ENCODE peak calls at places on chromosomes 1 and 21, in six cellular contexts. L is neuronal stem cell, V is lower leg skin, C is breast epithelium, Z is MG63, E is HAP-1. W is an unnamed sample.

GRCh38 chr1:221839321-221839720 is 97.4 kb upstream of the DUSP10 start:
- DNase-seq in L (no peak), V (no peak), C (no peak), Z (no peak), E (no peak), W (no peak)

GRCh38 chr1:235783148-235783776 is 83.4 kb downstream of the LYST start:
- DNase-seq in L (peak; percentile 6), V (no peak), C (no peak), Z (peak; percentile 15), E (peak; percentile 21), W (peak; percentile 16)

GRCh38 chr1:64920936-64921589 is 45.3 kb downstream of the JAK1 start:
- DNase-seq in L (no peak), V (no peak), C (no peak), Z (no peak), E (no peak), W (peak; percentile 67)

GRCh38 chr1:153633161-153633746 is 612 bp upstream of the CHTOP start:
- DNase-seq in L (no peak), V (no peak), C (no peak), Z (peak; percentile 80), E (no peak), W (no peak)

GRCh38 chr1:27307851-27308598 is 13.9 kb upstream of the TMEM222 start:
- DNase-seq in L (no peak), V (no peak), C (no peak), Z (no peak), E (no peak), W (no peak)

GRCh38 chr1:66247415-66248208 is 286.3 kb upstream of the SGIP1 start:
- DNase-seq in L (no peak), V (no peak), C (no peak), Z (no peak), E (no peak), W (no peak)

GRCh38 chr1:178143730-178144343 is 49.9 kb downstream of the RASAL2 start:
- DNase-seq in L (no peak), V (no peak), C (no peak), Z (no peak), E (no peak), W (peak; percentile 30)

GRCh38 chr1:34265396-34265795 is 88.7 kb downstream of the C1orf94 start:
- DNase-seq in L (no peak), V (no peak), C (no peak), Z (no peak), E (no peak), W (no peak)

GRCh38 chr1:30868833-30869435 is 39.6 kb downstream of the SDC3 start:
- DNase-seq in L (no peak), V (no peak), C (no peak), Z (no peak), E (no peak), W (no peak)

GRCh38 chr1:205350626-205351235 is 6.0 kb downstream of the KLHDC8A start:
- DNase-seq in L (no peak), V (no peak), C (no peak), Z (no peak), E (peak; percentile 66), W (no peak)

GRCh38 chr1:197911857-197912696 is 5.1 kb upstream of the LHX9 start:
- DNase-seq in L (peak; percentile 20), V (no peak), C (no peak), Z (no peak), E (no peak), W (no peak)

GRCh38 chr1:81165963-81166362 is 634.8 kb upstream of the ADGRL2 start:
- DNase-seq in L (no peak), V (no peak), C (no peak), Z (no peak), E (no peak), W (peak; percentile 36)

GRCh38 chr1:233909195-233909594 is 4.7 kb downstream of the SLC35F3 start:
- DNase-seq in L (no peak), V (no peak), C (no peak), Z (peak; percentile 54), E (no peak), W (no peak)

GRCh38 chr1:3504151-3504822 is 49.8 kb downstream of the ARHGEF16 start:
- DNase-seq in L (no peak), V (peak; percentile 90), C (no peak), Z (peak; percentile 99), E (no peak), W (peak; percentile 64)

GRCh38 chr1:193069748-193070394 is 10.5 kb downstream of the RO60 start:
- DNase-seq in L (no peak), V (no peak), C (no peak), Z (peak; percentile 7), E (peak; percentile 34), W (no peak)

GRCh38 chr1:1911390-1912041 is 3.5 kb upstream of the CALML6 start:
- DNase-seq in L (no peak), V (no peak), C (no peak), Z (no peak), E (no peak), W (no peak)

GRCh38 chr1:33170351-33171274 is 11.2 kb downstream of the TRIM62 start:
- DNase-seq in L (no peak), V (no peak), C (no peak), Z (no peak), E (no peak), W (no peak)

GRCh38 chr1:234781241-234782056 is 171.5 kb upstream of the IRF2BP2 start:
- DNase-seq in L (no peak), V (no peak), C (no peak), Z (no peak), E (peak; percentile 22), W (no peak)

GRCh38 chr1:182337736-182338571 is 53.6 kb downstream of the GLUL start:
- DNase-seq in L (no peak), V (peak; percentile 31), C (no peak), Z (no peak), E (no peak), W (peak; percentile 56)

GRCh38 chr1:10834770-10835412 is 38.4 kb upstream of the CASZ1 start:
- DNase-seq in L (no peak), V (no peak), C (no peak), Z (no peak), E (no peak), W (no peak)

GRCh38 chr1:241716915-241717651 is 65.0 kb downstream of the WDR64 start:
- DNase-seq in L (no peak), V (no peak), C (no peak), Z (no peak), E (no peak), W (peak; percentile 65)

GRCh38 chr1:170790651-170791071 is 126.7 kb downstream of the PRRX1 start:
- DNase-seq in L (no peak), V (no peak), C (no peak), Z (no peak), E (no peak), W (peak; percentile 67)

GRCh38 chr1:153490272-153491051 is 30.0 kb upstream of the S100A7 start:
- DNase-seq in L (no peak), V (peak; percentile 90), C (no peak), Z (peak; percentile 94), E (no peak), W (peak; percentile 89)

GRCh38 chr1:108082006-108082405 is 117.0 kb upstream of the VAV3 start:
- DNase-seq in L (no peak), V (no peak), C (no peak), Z (peak; percentile 81), E (no peak), W (peak; percentile 12)

GRCh38 chr1:238672262-238672661 is 714.1 kb upstream of the CHRM3 start:
- DNase-seq in L (no peak), V (no peak), C (no peak), Z (peak; percentile 62), E (no peak), W (no peak)
- H3K4me3 ChIP-seq in L (no peak overlapping the region), V (no peak overlapping the region), C (no peak overlapping the region), Z (no peak overlapping the region), E (no peak overlapping the region), W (no peak overlapping the region)

GRCh38 chr1:21261551-21262281 is 28.5 kb downstream of the ECE1 start:
- DNase-seq in L (no peak), V (peak; percentile 72), C (no peak), Z (peak; percentile 63), E (no peak), W (peak; percentile 97)

GRCh38 chr1:21263653-21264225 is 26.5 kb downstream of the ECE1 start:
- DNase-seq in L (no peak), V (no peak), C (no peak), Z (no peak), E (no peak), W (no peak)

GRCh38 chr1:21260405-21261129 is 29.7 kb downstream of the ECE1 start:
- DNase-seq in L (no peak), V (no peak), C (no peak), Z (peak; percentile 31), E (no peak), W (peak; percentile 31)

GRCh38 chr1:21263052-21263429 is 27.2 kb downstream of the ECE1 start:
- DNase-seq in L (no peak), V (no peak), C (no peak), Z (no peak), E (no peak), W (no peak)

DNA sequence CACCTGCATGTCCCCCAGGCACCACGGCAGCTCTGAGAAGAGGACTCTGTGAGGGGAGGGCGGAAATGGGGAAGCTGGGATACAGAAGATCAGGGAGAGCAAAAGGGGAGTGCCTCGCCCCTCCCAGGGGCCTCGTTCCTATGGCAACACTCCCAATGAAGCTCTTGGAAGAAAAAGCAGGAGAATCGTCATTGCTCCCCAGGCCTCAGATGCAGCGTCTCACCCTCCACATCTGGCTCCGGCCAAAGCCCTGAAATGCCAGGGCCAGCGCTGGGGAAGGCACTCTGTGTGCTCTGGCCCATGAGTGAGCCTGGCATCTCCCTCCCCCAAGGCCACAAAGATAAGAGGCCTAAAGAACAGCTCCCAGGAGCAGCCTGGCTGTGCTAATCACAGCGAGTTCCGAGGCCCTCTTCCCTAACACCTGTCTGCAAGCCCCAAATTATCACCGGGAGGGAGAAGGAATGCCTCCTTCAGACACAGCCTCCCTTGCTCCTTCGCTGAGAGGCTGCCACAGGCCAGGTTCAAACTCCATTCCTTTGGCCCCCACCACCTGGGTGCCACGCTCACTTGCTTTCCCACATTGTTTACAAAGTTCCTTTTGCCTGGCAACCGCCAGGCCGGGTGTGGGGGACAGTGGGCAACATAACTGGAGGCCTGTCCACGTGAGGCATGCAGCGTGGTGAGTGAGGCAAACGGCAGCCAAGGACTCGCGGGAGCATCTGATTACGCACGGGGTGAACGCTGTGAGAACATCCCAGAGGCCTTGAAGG is 27.8 kb downstream of the ECE1 start:
- DNase-seq in L (no peak), V (peak; percentile 58), C (peak; percentile 68), Z (peak; percentile 21), E (peak; percentile 26), W (peak; percentile 94)
- H3K4me3 ChIP-seq in L (peak overlapping the region; percentile 37), V (no peak overlapping the region), C (peak overlapping the region; percentile 24), Z (no peak overlapping the region), E (no peak overlapping the region), W (no peak overlapping the region)

GRCh38 chr1:196558424-196558823 is 49.8 kb downstream of the KCNT2 start:
- DNase-seq in L (no peak), V (peak; percentile 31), C (no peak), Z (peak; percentile 22), E (no peak), W (peak; percentile 52)
- H3K4me3 ChIP-seq in L (no peak overlapping the region), V (no peak overlapping the region), C (peak overlapping the region; percentile 39), Z (peak overlapping the region; percentile 38), E (no peak overlapping the region), W (peak overlapping the region; percentile 34)

DNA sequence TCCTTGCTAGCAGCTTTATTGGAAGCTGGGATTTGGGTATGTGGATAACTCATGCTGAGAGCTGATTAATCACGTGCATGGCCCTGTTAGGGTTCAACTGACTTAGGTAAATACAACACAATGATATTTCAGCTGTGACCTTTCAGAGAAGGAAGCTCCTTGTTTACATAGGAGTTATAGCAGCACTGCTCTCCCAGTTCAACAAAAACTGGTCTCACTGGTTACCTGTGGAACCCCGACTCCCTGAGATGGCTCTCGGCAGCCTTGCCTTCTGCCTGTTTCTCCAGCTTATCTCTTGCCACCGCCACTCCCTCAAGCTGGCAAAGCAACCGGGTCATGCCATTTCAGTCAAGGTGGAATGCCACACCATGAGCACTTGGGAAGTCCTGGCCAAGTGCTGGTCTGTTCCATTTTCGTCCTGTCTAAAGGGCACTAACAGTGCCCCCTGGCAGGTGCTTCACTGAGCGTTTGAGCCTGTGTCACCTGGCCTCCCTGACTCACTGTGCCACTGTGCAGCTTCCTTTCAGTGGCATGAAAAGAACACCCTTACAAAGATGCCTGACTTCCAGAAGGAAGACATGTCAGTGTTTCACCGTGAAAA is 31.6 kb downstream of the DOP1B start:
- DNase-seq in L (no peak), V (peak; percentile 32), C (peak; percentile 63), Z (no peak), E (no peak), W (no peak)
- H3K4me3 ChIP-seq in L (no peak overlapping the region), V (no peak overlapping the region), C (no peak overlapping the region), Z (no peak overlapping the region), E (no peak overlapping the region), W (peak overlapping the region; percentile 15)

W was measured in foreskin fibroblast.